ENCODE peak calls at places on chromosomes 7 and 10, in five cellular contexts. One of them, this sample, is unnamed. For H3K79me1, the result is how much of the 10 kb centered on the place peaks cover.

GRCh38 chr7:140525741-140526140 is 46.4 kb upstream of the MKRN1 start:
- DNase-seq in IMR-90: no peak
- DNase-seq in neuronal stem cell: no peak
- DNase-seq in H1: no peak
- DNase-seq in H9: peak
- DNase-seq in this sample: no peak

GRCh38 chr7:47510192-47510591 is 71.7 kb downstream of the TNS3 start:
- DNase-seq in IMR-90: no peak
- DNase-seq in neuronal stem cell: no peak
- DNase-seq in H1: no peak
- DNase-seq in H9: no peak
- DNase-seq in this sample: no peak

GRCh38 chr10:76082956-76083355 is 651.5 kb downstream of the LRMDA start:
- DNase-seq in IMR-90: peak
- DNase-seq in neuronal stem cell: peak
- DNase-seq in H1: peak
- DNase-seq in H9: peak
- DNase-seq in this sample: peak

GRCh38 chr7:110010379-110010778 is 1080.5 kb upstream of the LRRN3 start:
- DNase-seq in IMR-90: no peak
- DNase-seq in neuronal stem cell: no peak
- DNase-seq in H1: no peak
- DNase-seq in H9: no peak
- DNase-seq in this sample: peak

GRCh38 chr7:105837765-105838241 is 38.6 kb downstream of the ATXN7L1 start:
- DNase-seq in IMR-90: no peak
- DNase-seq in neuronal stem cell: no peak
- DNase-seq in H1: no peak
- DNase-seq in H9: no peak
- DNase-seq in this sample: peak

GRCh38 chr7:157211710-157212109 is 73.0 kb downstream of the UBE3C start:
- DNase-seq in IMR-90: peak
- DNase-seq in neuronal stem cell: no peak
- DNase-seq in H1: no peak
- DNase-seq in H9: no peak
- DNase-seq in this sample: no peak

GRCh38 chr10:85548038-85548437 is 818.6 kb downstream of the GRID1 start:
- DNase-seq in IMR-90: no peak
- DNase-seq in neuronal stem cell: peak
- DNase-seq in H1: no peak
- DNase-seq in H9: no peak
- DNase-seq in this sample: peak

GRCh38 chr7:70706204-70706603 is 425.7 kb upstream of the GALNT17 start:
- DNase-seq in IMR-90: no peak
- DNase-seq in neuronal stem cell: no peak
- DNase-seq in H1: peak
- DNase-seq in H9: peak
- DNase-seq in this sample: peak

GRCh38 chr7:111788426-111788825 is 226.1 kb upstream of the IMMP2L start:
- DNase-seq in IMR-90: peak
- DNase-seq in neuronal stem cell: peak
- DNase-seq in H1: no peak
- DNase-seq in H9: no peak
- DNase-seq in this sample: peak

GRCh38 chr10:28241766-28242399 is 61.0 kb downstream of the MPP7 start:
- DNase-seq in IMR-90: peak
- DNase-seq in neuronal stem cell: peak
- DNase-seq in H1: no peak
- DNase-seq in H9: no peak
- DNase-seq in this sample: peak

GRCh38 chr7:80135306-80136104 is 874 bp downstream of the GNAI1 start:
- DNase-seq in IMR-90: peak
- DNase-seq in neuronal stem cell: peak
- DNase-seq in H1: no peak
- DNase-seq in H9: no peak
- DNase-seq in this sample: peak

GRCh38 chr10:96439655-96440217 is 74.0 kb downstream of the TLL2 start:
- DNase-seq in IMR-90: no peak
- DNase-seq in neuronal stem cell: no peak
- DNase-seq in H1: no peak
- DNase-seq in H9: no peak
- DNase-seq in this sample: no peak

GRCh38 chr10:102119417-102120141 is 589 bp downstream of the LDB1 start:
- DNase-seq in IMR-90: peak
- DNase-seq in neuronal stem cell: peak
- DNase-seq in H1: peak
- DNase-seq in H9: peak
- DNase-seq in this sample: peak

GRCh38 chr10:33295851-33296250 is 38.6 kb downstream of the NRP1 start:
- DNase-seq in IMR-90: no peak
- DNase-seq in neuronal stem cell: no peak
- DNase-seq in H1: no peak
- DNase-seq in H9: no peak
- DNase-seq in this sample: no peak

GRCh38 chr7:22351878-22352277 is 5.1 kb downstream of the RAPGEF5 start:
- DNase-seq in IMR-90: no peak
- DNase-seq in neuronal stem cell: no peak
- DNase-seq in H1: no peak
- DNase-seq in H9: no peak
- DNase-seq in this sample: no peak

GRCh38 chr7:78002715-78003114 is 204.1 kb downstream of the PHTF2 start:
- DNase-seq in IMR-90: no peak
- DNase-seq in neuronal stem cell: no peak
- DNase-seq in H1: no peak
- DNase-seq in H9: no peak
- DNase-seq in this sample: no peak

GRCh38 chr7:5780801-5781496 is 514 bp downstream of the RNF216 start:
- DNase-seq in IMR-90: no peak
- DNase-seq in neuronal stem cell: peak
- DNase-seq in H1: peak
- DNase-seq in H9: peak
- DNase-seq in this sample: peak

GRCh38 chr10:57921140-57921539 is 346.6 kb downstream of the IPMK start:
- DNase-seq in IMR-90: no peak
- DNase-seq in neuronal stem cell: no peak
- DNase-seq in H1: no peak
- DNase-seq in H9: no peak
- DNase-seq in this sample: no peak

GRCh38 chr10:84117683-84118394 is 21.5 kb upstream of the GHITM start:
- DNase-seq in IMR-90: no peak
- DNase-seq in neuronal stem cell: no peak
- DNase-seq in H1: no peak
- DNase-seq in H9: no peak
- DNase-seq in this sample: no peak

GRCh38 chr10:104299031-104299904 is 30.3 kb downstream of the GSTO2 start:
- DNase-seq in IMR-90: peak
- DNase-seq in neuronal stem cell: no peak
- DNase-seq in H1: no peak
- DNase-seq in H9: no peak
- DNase-seq in this sample: no peak

GRCh38 chr7:29285451-29285807 is 90.9 kb downstream of the CHN2 start:
- DNase-seq in IMR-90: peak
- DNase-seq in neuronal stem cell: no peak
- DNase-seq in H1: peak
- DNase-seq in H9: no peak
- DNase-seq in this sample: no peak

GRCh38 chr7:134758981-134759380 is 20.5 kb upstream of the CALD1 start:
- DNase-seq in IMR-90: no peak
- DNase-seq in neuronal stem cell: no peak
- DNase-seq in H1: no peak
- DNase-seq in H9: no peak
- DNase-seq in this sample: no peak
- H3K18ac ChIP-seq in IMR-90: peak
- H3K18ac ChIP-seq in neuronal stem cell: no peak
- H3K18ac ChIP-seq in H1: no peak
- H3K18ac ChIP-seq in H9: no peak
- H3K18ac ChIP-seq in this sample: peak

DNA sequence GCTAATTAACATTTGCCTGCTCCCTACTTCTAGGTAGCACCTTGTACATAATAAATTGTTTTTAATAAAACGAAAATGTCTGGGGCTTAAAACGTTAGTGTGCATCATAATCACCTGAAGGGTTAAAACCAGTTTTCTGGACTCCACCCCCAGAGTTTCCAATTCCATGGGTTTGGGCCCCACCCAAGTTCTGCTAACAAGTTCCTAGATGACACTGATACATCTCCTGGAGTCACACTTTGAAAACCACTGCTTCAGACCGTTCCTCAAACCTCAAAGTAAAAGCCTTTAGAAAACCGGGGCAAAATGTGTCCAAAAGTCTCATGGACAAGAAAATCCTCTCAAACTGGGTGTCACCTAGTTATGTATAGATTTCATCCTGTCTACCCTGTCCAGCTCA is 9.3 kb downstream of the OSBPL3 start:
- DNase-seq in IMR-90: no peak
- DNase-seq in neuronal stem cell: no peak
- DNase-seq in H1: no peak
- DNase-seq in H9: no peak
- DNase-seq in this sample: no peak
- H3K4ac ChIP-seq in IMR-90: peak
- H3K4ac ChIP-seq in neuronal stem cell: no peak
- H3K4ac ChIP-seq in H1: no peak
- H3K4ac ChIP-seq in H9: no peak
- H3K4ac ChIP-seq in this sample: peak

GRCh38 chr10:132542819-132543218 is 5.2 kb downstream of the INPP5A start:
- DNase-seq in IMR-90: no peak
- DNase-seq in neuronal stem cell: no peak
- DNase-seq in H1: no peak
- DNase-seq in H9: no peak
- DNase-seq in this sample: no peak
- H3K79me1 ChIP-seq in IMR-90: half or more
- H3K79me1 ChIP-seq in neuronal stem cell: under half
- H3K79me1 ChIP-seq in H1: under half
- H3K79me1 ChIP-seq in H9: under half
- H3K79me1 ChIP-seq in this sample: under half

GRCh38 chr7:75878312-75878768 is 494 bp upstream of the RHBDD2 start:
- DNase-seq in IMR-90: no peak
- DNase-seq in neuronal stem cell: no peak
- DNase-seq in H1: no peak
- DNase-seq in H9: no peak
- DNase-seq in this sample: no peak

GRCh38 chr7:75880242-75880641 is 1.4 kb downstream of the RHBDD2 start:
- DNase-seq in IMR-90: no peak
- DNase-seq in neuronal stem cell: no peak
- DNase-seq in H1: no peak
- DNase-seq in H9: no peak
- DNase-seq in this sample: no peak

GRCh38 chr7:75879771-75880184 is 944 bp downstream of the RHBDD2 start:
- DNase-seq in IMR-90: peak
- DNase-seq in neuronal stem cell: no peak
- DNase-seq in H1: no peak
- DNase-seq in H9: no peak
- DNase-seq in this sample: peak

GRCh38 chr7:75881436-75882095 is 2.7 kb downstream of the RHBDD2 start:
- DNase-seq in IMR-90: no peak
- DNase-seq in neuronal stem cell: no peak
- DNase-seq in H1: no peak
- DNase-seq in H9: peak
- DNase-seq in this sample: peak

GRCh38 chr7:75878769-75879596 is at the start of gene RHBDD2:
- DNase-seq in IMR-90: peak
- DNase-seq in neuronal stem cell: peak
- DNase-seq in H1: peak
- DNase-seq in H9: peak
- DNase-seq in this sample: peak
- H3K18ac ChIP-seq in IMR-90: peak
- H3K18ac ChIP-seq in neuronal stem cell: peak
- H3K18ac ChIP-seq in H1: peak
- H3K18ac ChIP-seq in H9: peak
- H3K18ac ChIP-seq in this sample: peak

GRCh38 chr10:34753014-34753757 is 61.9 kb downstream of the PARD3 start:
- DNase-seq in IMR-90: no peak
- DNase-seq in neuronal stem cell: no peak
- DNase-seq in H1: no peak
- DNase-seq in H9: no peak
- DNase-seq in this sample: peak
- H3K4ac ChIP-seq in IMR-90: no peak
- H3K4ac ChIP-seq in neuronal stem cell: no peak
- H3K4ac ChIP-seq in H1: no peak
- H3K4ac ChIP-seq in H9: no peak
- H3K4ac ChIP-seq in this sample: no peak

GRCh38 chr10:5552376-5553321 is 27.9 kb downstream of the CALML3 start:
- DNase-seq in IMR-90: no peak
- DNase-seq in neuronal stem cell: no peak
- DNase-seq in H1: no peak
- DNase-seq in H9: no peak
- DNase-seq in this sample: no peak

GRCh38 chr10:5553400-5554170 is 28.8 kb downstream of the CALML3 start:
- DNase-seq in IMR-90: no peak
- DNase-seq in neuronal stem cell: no peak
- DNase-seq in H1: no peak
- DNase-seq in H9: no peak
- DNase-seq in this sample: no peak

GRCh38 chr10:5550250-5550545 is 25.4 kb downstream of the CALML3 start:
- DNase-seq in IMR-90: no peak
- DNase-seq in neuronal stem cell: no peak
- DNase-seq in H1: no peak
- DNase-seq in H9: no peak
- DNase-seq in this sample: no peak

GRCh38 chr10:5550621-5551530 is 26.1 kb downstream of the CALML3 start:
- DNase-seq in IMR-90: peak
- DNase-seq in neuronal stem cell: no peak
- DNase-seq in H1: no peak
- DNase-seq in H9: no peak
- DNase-seq in this sample: no peak

DNA sequence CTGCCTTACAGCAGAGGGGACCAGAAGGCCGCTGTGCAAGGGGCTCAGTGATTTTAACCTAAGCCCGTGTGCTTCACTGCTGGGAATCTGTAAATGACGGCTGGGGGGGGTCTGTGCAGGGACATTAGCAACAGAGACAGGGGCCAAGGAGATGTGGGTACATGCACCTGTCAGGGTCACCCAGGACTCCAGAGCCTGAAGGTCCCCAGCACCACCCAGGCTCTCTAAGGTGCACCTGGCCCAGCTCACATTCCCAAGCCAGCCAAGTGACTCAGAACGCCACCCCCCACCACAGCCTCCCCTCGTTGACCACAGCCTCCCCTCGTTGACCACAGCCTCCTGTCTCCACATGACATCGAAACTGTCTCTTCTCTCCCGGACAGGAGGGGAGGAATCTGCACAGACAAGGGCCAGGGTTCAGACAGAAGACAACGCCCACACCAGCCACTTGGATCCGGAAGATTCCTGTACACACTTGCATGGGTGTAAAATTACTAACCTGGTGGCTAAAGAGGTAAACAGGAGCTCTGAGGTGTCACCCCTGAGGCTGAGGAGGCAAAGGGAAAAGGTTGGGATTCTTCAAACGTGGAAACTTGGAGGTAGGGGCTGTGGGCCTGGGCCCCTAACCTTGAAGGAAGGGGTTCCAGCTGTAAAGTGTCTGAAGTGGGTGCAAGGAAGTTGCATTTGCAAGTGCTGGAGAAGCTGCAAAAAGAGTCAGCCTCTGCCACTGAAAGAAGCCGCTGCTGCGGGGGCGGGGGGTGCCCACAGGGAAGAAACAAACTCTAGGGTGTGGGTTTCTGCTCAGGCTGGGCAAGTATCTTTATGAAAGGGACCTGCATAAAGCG is 27.0 kb downstream of the CALML3 start:
- DNase-seq in IMR-90: peak
- DNase-seq in neuronal stem cell: no peak
- DNase-seq in H1: no peak
- DNase-seq in H9: no peak
- DNase-seq in this sample: no peak
- H3K79me1 ChIP-seq in IMR-90: under half
- H3K79me1 ChIP-seq in neuronal stem cell: under half
- H3K79me1 ChIP-seq in H1: under half
- H3K79me1 ChIP-seq in H9: under half
- H3K79me1 ChIP-seq in this sample: under half

GRCh38 chr10:23452010-23452655 is 13.3 kb downstream of the OTUD1 start:
- DNase-seq in IMR-90: no peak
- DNase-seq in neuronal stem cell: no peak
- DNase-seq in H1: peak
- DNase-seq in H9: no peak
- DNase-seq in this sample: no peak
- H3K18ac ChIP-seq in IMR-90: no peak
- H3K18ac ChIP-seq in neuronal stem cell: no peak
- H3K18ac ChIP-seq in H1: no peak
- H3K18ac ChIP-seq in H9: no peak
- H3K18ac ChIP-seq in this sample: no peak